ENCODE peak calls at places on chromosomes 12 and 14, in nine cellular contexts. D is IMR-90; X is HFF-Myc; S is foreskin fibroblast; A is activated CD8-positive, alpha-beta T cell treated with anti-CD3 and anti-CD28 coated beads for 36 hours; Y is AG09309; P is sigmoid colon; W is activated B cell treated with CpG ODN at 0.5 μM for 24 hours; R is cardiac fibroblast. L is an unnamed sample.

GRCh38 chr14:61284001-61284400 is 2.9 kb upstream of the TMEM30B start:
- DNase-seq in X (no peak), R (no peak), W (no peak), Y (no peak), D (no peak), A (peak), P (no peak), S (no peak), L (no peak)

GRCh38 chr14:106564058-106564643 is 1037.8 kb downstream of the TMEM121 start:
- DNase-seq in Y (no peak), D (no peak), X (no peak), R (peak), W (peak), S (no peak), A (peak), P (no peak), L (peak)

GRCh38 chr14:93977790-93978581 is 1.6 kb upstream of the ASB2 start:
- DNase-seq in P (no peak), A (peak), X (no peak), D (no peak), Y (no peak), R (no peak), S (no peak), W (peak), L (peak)

GRCh38 chr12:122749569-122750332 is 2.9 kb upstream of the DENR start:
- DNase-seq in A (no peak), R (peak), P (no peak), Y (no peak), X (no peak), S (no peak), W (no peak), D (no peak), L (no peak)

GRCh38 chr12:84397846-84398245 is 514.8 kb downstream of the SLC6A15 start:
- DNase-seq in W (no peak), R (no peak), P (no peak), Y (no peak), X (no peak), A (no peak), S (no peak), D (no peak), L (no peak)

GRCh38 chr12:105256921-105257320 is 20.9 kb upstream of the APPL2 start:
- DNase-seq in R (peak), X (no peak), P (no peak), Y (peak), W (no peak), A (no peak), S (peak), D (peak), L (no peak)

GRCh38 chr14:106174206-106174605 is 647.8 kb downstream of the TMEM121 start:
- DNase-seq in A (peak), W (no peak), S (no peak), P (no peak), Y (no peak), D (no peak), X (no peak), R (no peak), L (no peak)

GRCh38 chr12:113903381-113903863 is 62.7 kb downstream of the RBM19 start:
- DNase-seq in S (peak), Y (peak), W (no peak), R (peak), A (no peak), P (no peak), D (peak), X (no peak), L (peak)

GRCh38 chr14:71070169-71070568 is 162.9 kb downstream of the PCNX1 start:
- DNase-seq in S (peak), R (peak), D (peak), Y (no peak), A (no peak), X (no peak), P (no peak), W (no peak), L (no peak)

GRCh38 chr14:76551906-76552305 is 176.0 kb downstream of the ESRRB start:
- DNase-seq in X (no peak), A (no peak), D (no peak), R (no peak), Y (no peak), P (no peak), S (no peak), W (no peak), L (peak)

GRCh38 chr12:32437095-32437515 is 37.7 kb downstream of the FGD4 start:
- DNase-seq in D (peak), R (peak), W (no peak), Y (peak), S (peak), A (no peak), P (no peak), X (peak), L (no peak)

GRCh38 chr12:62332598-62332997 is 72.4 kb downstream of the USP15 start:
- DNase-seq in D (peak), Y (peak), P (no peak), R (peak), S (peak), W (no peak), X (no peak), A (no peak), L (no peak)

GRCh38 chr12:70606001-70606400 is 31.2 kb downstream of the PTPRB start:
- DNase-seq in S (peak), R (peak), Y (no peak), A (no peak), D (peak), P (no peak), W (no peak), X (no peak), L (no peak)

GRCh38 chr12:132747395-132747794 is 14.2 kb downstream of the ANKLE2 start:
- DNase-seq in W (no peak), Y (no peak), A (no peak), R (no peak), P (no peak), X (no peak), D (no peak), S (no peak), L (no peak)

GRCh38 chr12:27140478-27140969 is 58.1 kb upstream of the C12orf71 start:
- DNase-seq in R (no peak), Y (no peak), D (no peak), S (no peak), W (no peak), P (no peak), X (no peak), A (no peak), L (no peak)

GRCh38 chr12:27142102-27142721 is 59.8 kb upstream of the C12orf71 start:
- DNase-seq in D (peak), A (peak), Y (peak), W (no peak), X (peak), S (peak), R (peak), P (peak), L (peak)

GRCh38 chr12:27148373-27148772 is 66.0 kb upstream of the C12orf71 start:
- DNase-seq in A (no peak), S (no peak), D (no peak), P (no peak), R (no peak), X (no peak), Y (no peak), W (no peak), L (no peak)

GRCh38 chr12:27148791-27149190 is 66.4 kb upstream of the C12orf71 start:
- DNase-seq in A (no peak), S (no peak), W (no peak), D (no peak), P (no peak), Y (no peak), R (no peak), X (no peak), L (peak)

DNA sequence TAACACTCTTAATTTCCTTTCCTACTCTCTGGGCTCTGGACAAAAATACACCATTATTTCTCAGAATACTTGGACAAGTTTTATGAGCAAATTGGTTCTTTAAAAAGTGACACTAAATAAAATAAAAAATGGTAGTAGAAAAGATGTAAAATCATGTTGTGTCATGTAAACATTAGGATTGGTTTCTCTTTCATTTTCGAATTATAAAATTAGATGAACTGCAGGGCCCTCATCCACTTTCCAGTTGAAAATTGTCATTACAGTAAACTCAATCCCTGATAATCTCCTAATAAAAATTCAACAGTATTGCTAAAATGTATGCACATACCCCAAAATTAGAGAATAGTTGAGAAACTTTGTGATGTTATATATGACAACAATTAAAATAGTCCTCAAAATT is 61.3 kb upstream of the C12orf71 start:
- DNase-seq in D (no peak), R (no peak), A (no peak), S (no peak), P (no peak), Y (no peak), W (no peak), X (no peak), L (no peak)
- TF ChIP-seq CTCF in D (no peak), R (no peak), A (no peak), S (no peak), P (no peak), Y (no peak), W (no peak), X (no peak), L (no peak)

DNA sequence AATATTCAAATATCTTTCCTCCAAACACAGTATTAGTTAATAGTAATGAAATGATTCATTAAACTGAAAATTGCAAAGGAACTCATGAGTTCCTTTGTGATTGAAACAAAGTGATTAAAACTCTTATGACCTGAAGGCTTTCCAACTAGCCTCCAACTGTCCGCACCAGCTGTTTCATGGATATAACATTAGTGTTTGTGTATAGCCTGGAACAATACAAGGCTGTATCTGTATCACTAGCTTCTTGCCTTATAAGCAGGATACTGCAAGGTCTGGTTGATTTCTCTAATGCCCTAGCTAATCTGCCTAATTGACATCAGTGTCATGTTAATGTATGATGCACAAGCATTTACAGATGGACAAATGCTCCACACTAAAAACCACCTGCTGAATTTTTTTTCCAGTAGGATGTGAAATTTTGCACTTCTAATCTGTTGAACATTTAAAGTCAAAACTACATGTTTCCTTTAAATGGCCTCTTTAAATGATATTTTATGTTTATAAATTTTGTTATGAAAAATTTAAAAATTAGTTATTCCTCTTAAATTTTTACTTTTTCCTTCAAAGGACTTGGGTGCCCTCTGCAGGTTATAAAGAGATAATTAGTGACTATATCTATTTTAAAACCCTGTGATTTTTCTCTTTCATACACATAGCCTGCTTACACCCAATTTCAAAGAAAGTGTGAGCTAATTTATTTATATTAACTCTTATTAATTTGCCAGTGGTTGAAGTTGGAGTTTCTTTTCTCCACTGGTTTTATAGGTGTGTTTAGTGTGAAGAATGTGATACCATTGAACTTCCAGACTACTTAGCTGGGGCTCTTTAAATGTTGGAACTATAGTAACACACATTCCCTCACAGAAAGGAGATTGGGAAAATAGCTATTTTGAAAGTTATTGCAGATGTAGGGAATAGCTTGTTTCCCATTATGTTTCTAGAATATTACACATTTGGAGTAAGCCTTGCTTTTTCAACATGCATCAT is 25.4 kb downstream of the AP5M1 start:
- DNase-seq in X (no peak), A (no peak), W (no peak), D (peak), S (no peak), P (no peak), Y (no peak), R (peak), L (no peak)
- TF ChIP-seq CTCF in X (peak), A (peak), W (no peak), D (peak), S (peak), P (no peak), Y (peak), R (peak), L (peak)

GRCh38 chr12:6278439-6279255 is 31.8 kb upstream of the PLEKHG6 start:
- DNase-seq in A (peak), P (peak), S (peak), X (no peak), W (peak), R (peak), Y (no peak), D (peak), L (peak)

GRCh38 chr12:6277982-6278438 is 32.5 kb upstream of the PLEKHG6 start:
- DNase-seq in W (peak), P (no peak), A (peak), Y (no peak), X (no peak), S (no peak), R (no peak), D (no peak), L (peak)

GRCh38 chr12:6276247-6276887 is 34.1 kb upstream of the PLEKHG6 start:
- DNase-seq in R (no peak), S (no peak), Y (no peak), W (no peak), P (peak), X (no peak), A (no peak), D (no peak), L (no peak)

GRCh38 chr12:6275609-6276246 is 34.8 kb upstream of the PLEKHG6 start:
- DNase-seq in X (no peak), P (peak), Y (no peak), D (no peak), S (no peak), W (no peak), A (no peak), R (no peak), L (no peak)

DNA sequence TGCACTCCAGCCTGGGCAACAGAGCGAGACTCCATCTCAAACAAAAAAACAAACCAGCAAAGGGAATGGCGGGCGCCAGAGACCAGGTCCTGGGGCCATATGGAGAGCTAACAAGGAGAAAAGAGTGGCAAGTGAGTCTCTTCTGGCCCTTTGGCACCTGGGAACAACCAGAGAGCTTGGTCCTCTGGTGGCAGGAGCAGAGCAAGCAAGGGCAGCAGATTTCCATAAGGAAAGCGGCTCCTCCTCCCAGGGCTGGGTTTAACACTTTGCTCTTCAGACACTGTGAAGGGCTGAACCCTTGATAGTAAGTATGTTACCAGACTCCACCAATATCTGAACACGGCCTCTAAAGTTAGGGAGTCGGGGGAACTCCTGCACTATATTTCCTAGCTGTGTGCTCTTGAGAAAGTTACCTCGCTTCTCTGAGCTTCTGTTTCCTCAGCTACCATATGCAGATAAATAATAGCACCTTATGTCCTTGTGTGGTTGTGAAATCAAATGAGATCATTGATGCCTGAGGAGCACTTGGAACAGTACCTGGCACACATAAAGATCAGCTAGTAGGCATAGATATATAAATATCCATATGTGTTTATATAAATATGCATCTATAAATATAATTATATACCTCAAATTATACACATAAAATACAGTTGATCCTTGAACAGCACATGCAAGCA is 33.4 kb upstream of the PLEKHG6 start:
- DNase-seq in D (no peak), Y (no peak), X (no peak), S (no peak), P (peak), A (no peak), W (no peak), R (peak), L (no peak)
- TF ChIP-seq CTCF in D (no peak), Y (peak), X (no peak), S (no peak), P (no peak), A (no peak), W (no peak), R (no peak), L (no peak)

GRCh38 chr14:26917086-26917485 is 319.3 kb upstream of the NOVA1 start:
- DNase-seq in P (no peak), S (peak), R (peak), W (no peak), X (peak), Y (no peak), A (no peak), D (peak), L (no peak)
- TF ChIP-seq CTCF in P (peak), S (peak), R (peak), W (no peak), X (peak), Y (no peak), A (no peak), D (peak), L (no peak)

DNA sequence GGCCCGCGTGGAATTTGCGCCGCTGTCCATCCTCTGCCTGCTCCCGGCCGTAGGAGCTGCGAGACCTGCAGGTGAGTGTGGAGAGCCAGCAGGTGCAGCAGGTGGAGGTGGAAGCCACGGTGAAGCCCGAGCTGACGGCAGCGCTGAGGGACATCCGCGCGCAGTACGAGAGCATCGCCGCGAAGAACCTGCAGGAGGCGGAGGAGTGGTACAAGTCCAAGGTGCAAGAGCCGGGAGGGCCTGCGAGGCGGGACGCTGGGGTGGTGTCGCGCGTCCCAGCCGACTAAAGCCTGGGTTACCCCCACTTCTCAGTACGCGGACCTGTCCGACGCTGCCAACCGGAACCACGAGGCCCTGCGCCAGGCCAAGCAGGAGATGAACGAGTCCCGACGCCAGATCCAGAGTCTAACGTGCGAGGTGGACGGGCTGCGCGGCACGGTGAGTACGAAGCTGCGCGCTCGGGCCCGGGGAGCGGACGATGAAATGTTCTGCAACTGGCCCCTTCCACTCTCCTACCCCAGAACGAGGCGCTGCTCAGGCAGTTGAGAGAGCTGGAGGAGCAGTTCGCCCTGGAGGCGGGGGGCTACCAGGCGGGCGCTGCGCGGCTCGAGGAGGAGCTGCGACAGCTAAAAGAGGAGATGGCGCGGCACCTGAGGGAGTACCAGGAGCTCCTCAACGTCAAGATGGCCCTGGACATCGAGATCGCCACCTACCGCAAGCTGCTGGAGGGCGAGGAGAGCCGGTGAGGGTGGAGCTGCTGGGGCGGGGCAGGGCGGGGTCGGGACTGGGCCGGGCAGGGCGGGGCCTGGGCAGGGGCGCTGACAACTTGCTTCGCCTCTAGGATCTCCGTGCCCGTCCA is 2.1 kb downstream of the PRPH start:
- DNase-seq in R (no peak), A (peak), S (no peak), X (no peak), W (peak), P (peak), Y (no peak), D (no peak), L (peak)
- TF ChIP-seq CTCF in R (no peak), A (peak), S (no peak), X (no peak), W (no peak), P (no peak), Y (no peak), D (no peak), L (no peak)